ENCODE peak calls at places on chromosomes 13 and 19, in four cellular contexts. U, V, T and X are unnamed samples.

GRCh38 chr13:73782781-73783180 is 351.4 kb downstream of the KLF12 start:
- DNase-seq in T (peak; percentile 9), V (no peak), U (no peak), X (no peak)

GRCh38 chr19:10836478-10837325 is 690 bp upstream of the TMED1 start:
- DNase-seq in U (peak; percentile 70), T (no peak), V (peak; percentile 75), X (peak; percentile 81)

GRCh38 chr19:47086280-47086679 is 27.3 kb downstream of the ZC3H4 start:
- DNase-seq in U (no peak), T (no peak), V (no peak), X (no peak)

GRCh38 chr13:64154514-64154913 is 2738.9 kb upstream of the PCDH20 start:
- DNase-seq in T (peak; percentile 61), V (no peak), U (no peak), X (peak; percentile 28)

GRCh38 chr19:28316464-28316863 is 896.5 kb downstream of the UQCRFS1 start:
- DNase-seq in U (no peak), V (no peak), T (no peak), X (no peak)

GRCh38 chr13:98672947-98673545 is 79.4 kb downstream of the SLC15A1 start:
- DNase-seq in V (peak; percentile 70), U (peak; percentile 10), T (peak; percentile 90), X (peak; percentile 77)

GRCh38 chr13:37534181-37534580 is 64.4 kb downstream of the POSTN start:
- DNase-seq in U (no peak), T (peak; percentile 74), V (no peak), X (peak; percentile 79)

GRCh38 chr13:48531416-48532145 is 1.3 kb downstream of the RCBTB2 start:
- DNase-seq in V (peak; percentile 31), T (no peak), U (no peak), X (no peak)

GRCh38 chr19:40143612-40144011 is 47.6 kb upstream of the MAP3K10 start:
- DNase-seq in T (no peak), U (no peak), V (peak; percentile 52), X (peak; percentile 38)

GRCh38 chr13:21076265-21076653 is 14.9 kb upstream of the LATS2 start:
- DNase-seq in U (no peak), T (no peak), V (no peak), X (no peak)

DNA sequence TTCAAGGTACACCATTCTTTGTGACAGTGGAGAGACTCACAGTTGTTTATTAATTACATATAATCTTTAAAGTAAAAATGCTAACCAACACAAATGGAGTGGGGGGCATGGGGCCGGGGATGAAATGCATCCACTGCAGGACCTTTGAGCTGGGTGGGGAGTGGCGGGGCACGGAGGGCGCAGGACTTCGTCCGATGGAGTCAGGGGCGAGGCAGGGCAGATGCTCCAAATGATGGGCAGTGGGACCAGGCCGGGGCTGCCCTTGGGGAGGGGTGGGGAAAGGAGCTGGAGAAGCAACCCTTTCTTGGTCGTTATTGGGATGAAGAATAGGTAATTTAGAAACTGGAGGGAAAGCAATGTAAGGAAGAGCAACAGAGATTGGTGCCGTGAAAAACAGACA is 220.0 kb downstream of the TEX29 start:
- DNase-seq in V (no peak), U (no peak), T (no peak), X (no peak)
- H3K4me3 ChIP-seq in V (no peak overlapping the region), U (no peak overlapping the region), T (no peak overlapping the region), X (no peak overlapping the region)

DNA sequence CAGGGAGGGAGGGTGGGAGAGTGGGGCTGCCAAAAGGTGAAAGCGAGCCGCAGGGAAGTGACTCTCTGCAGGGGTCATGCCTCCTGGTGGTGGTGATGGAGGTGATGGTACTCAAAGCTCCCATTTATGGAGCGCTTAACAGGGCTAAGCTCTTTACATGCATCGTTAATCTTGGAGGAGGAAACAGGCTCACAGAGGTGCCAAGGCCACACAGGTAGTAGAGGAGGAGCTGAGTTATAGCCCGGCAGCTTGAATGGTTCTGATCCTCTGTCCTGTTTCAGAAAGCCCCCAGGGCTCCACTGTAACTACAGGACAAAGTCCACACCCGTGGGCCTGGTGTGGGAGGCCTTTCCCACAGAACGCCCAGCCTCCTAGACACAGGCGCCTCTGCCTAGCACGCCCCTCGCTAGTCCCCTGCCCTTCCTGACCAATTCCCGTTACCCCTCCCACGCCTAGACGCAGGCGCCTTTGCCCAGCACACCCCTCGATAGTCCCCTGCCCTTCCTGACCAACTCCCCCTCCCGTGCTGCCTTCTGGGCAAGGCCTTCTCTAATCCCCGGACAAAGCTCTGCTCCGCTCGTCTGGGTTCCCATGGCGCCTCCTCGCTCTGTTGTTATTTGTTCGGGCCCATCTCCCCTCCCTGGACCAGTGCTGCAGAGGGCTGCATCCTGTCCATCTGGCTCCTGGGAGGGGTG is 10.8 kb downstream of the PPP1R37 start:
- DNase-seq in U (no peak), T (no peak), V (peak; percentile 80), X (no peak)
- H3K4me3 ChIP-seq in U (peak overlapping the region; percentile 45), T (no peak overlapping the region), V (no peak overlapping the region), X (no peak overlapping the region)

GRCh38 chr19:30024091-30024490 is 82.1 kb downstream of the URI1 start:
- DNase-seq in V (no peak), T (no peak), U (no peak), X (no peak)
- H3K4me3 ChIP-seq in V (no peak overlapping the region), T (no peak overlapping the region), U (no peak overlapping the region), X (no peak overlapping the region)

DNA sequence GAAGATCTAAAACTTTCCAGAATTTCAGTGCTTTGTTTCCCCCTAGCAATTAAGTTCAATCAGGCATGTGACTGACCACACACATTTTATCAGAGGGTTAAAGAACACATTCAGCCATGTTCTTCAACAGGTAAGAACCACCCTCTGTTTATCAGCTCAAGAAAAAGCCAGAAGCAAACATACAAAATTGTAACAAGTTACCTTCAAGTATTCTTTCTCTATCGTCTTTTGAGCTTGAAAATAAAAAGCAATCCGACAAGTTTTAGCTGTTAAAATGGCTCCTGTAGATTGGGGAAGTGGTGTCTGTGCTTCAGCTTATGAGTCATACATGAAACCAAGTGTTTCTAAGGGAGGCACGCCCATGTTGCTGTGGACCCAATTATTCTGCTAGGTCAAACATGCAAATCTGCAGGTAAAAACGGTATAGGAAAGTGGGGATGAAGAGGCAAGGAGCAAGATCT is at the start of gene ELF1:
- DNase-seq in U (peak; percentile 50), T (peak; percentile 43), V (peak; percentile 70), X (peak; percentile 54)
- H3K4me3 ChIP-seq in U (peak within 1 kb of the TSS; percentile 66), T (peak within 1 kb of the TSS; percentile 70), V (no peak within 1 kb of the TSS), X (peak within 1 kb of the TSS; percentile 33)

GRCh38 chr13:113631341-113632095 is 26.5 kb downstream of the ATP4B start:
- DNase-seq in V (no peak), U (no peak), T (no peak), X (no peak)
- H3K4me3 ChIP-seq in V (no peak overlapping the region), U (no peak overlapping the region), T (no peak overlapping the region), X (no peak overlapping the region)

GRCh38 chr13:95643009-95643408 is 1.5 kb downstream of the DZIP1 start:
- DNase-seq in V (no peak), U (no peak), T (peak; percentile 34), X (no peak)
- H3K4me3 ChIP-seq in V (no peak overlapping the region), U (no peak overlapping the region), T (peak overlapping the region; percentile 82), X (peak overlapping the region; percentile 74)

DNA sequence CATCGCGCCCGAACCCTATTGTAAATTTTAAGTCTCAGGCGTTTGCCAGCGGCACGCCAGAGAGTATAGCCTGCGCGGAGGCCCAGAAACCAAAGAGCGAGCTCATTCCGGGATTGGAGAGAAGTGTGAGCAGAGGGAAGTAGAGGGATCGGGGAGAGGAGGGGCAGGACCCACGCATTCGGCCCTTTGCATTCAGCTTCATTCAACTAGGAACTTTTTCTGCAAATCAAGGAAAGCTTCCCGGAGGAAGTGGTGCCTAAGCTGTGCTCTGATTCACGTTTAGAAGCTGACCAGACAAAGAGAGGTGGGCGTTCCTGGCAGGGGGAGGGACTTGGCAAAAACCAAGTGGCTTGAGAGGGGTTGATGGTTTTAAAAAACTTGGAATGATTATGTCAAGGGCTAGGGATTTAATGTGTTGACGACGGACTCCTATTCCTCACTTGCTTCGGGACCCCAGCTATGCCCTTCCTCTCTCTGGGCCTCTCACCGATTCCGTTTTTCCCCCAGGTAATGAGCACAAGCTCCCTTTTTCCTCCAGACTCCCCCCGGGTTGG is 858 bp upstream of the PRMT1 start:
- DNase-seq in T (peak; percentile 94), V (peak; percentile 85), U (no peak), X (peak; percentile 95)
- H3K4me3 ChIP-seq in T (peak overlapping the region; percentile 80), V (no peak overlapping the region), U (peak overlapping the region; percentile 88), X (peak overlapping the region; percentile 63)

DNA sequence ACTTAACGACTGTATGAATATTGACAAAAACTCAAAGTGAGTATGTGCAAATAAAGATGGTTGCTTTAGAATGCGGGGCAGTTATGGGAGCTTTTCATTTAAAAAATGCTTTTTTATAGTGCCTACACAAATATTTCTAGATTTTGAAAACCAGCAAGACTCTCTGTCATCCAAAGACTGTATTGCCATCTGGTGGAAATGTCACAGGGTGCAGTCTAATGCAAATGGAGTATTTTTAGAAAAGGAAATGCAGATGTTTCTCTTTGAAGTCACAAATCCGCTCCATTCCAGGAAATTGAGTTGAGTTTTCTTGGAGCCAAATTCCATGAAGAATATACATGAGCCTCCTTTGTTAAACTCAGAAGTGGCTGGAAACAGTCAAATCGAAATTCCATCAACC is 2.3 kb upstream of the C1QTNF9B start:
- DNase-seq in T (peak; percentile 82), V (peak; percentile 30), U (peak; percentile 12), X (peak; percentile 57)
- H3K4me3 ChIP-seq in T (no peak overlapping the region), V (no peak overlapping the region), U (no peak overlapping the region), X (no peak overlapping the region)

GRCh38 chr19:3375221-3376088 is 9.1 kb downstream of the NFIC start:
- DNase-seq in T (peak; percentile 56), U (no peak), V (peak; percentile 67), X (peak; percentile 37)
- H3K4me3 ChIP-seq in T (peak overlapping the region; percentile 63), U (no peak overlapping the region), V (no peak overlapping the region), X (peak overlapping the region; percentile 22)